ENCODE peak calls at places on chromosomes 2 and 18, in six cellular contexts. H is pancreas; I is left ventricle myocardium superior; G is heart left ventricle; S is effector memory CD8-positive, alpha-beta T cell; Q is HCT116. W is an unnamed sample.

GRCh38 chr2:63047534-63048281 is 2.9 kb upstream of the OTX1 start:
- ATAC-seq in S (no peak), I (peak), Q (no peak), H (no peak), G (no peak), W (no peak)

GRCh38 chr2:227402321-227402720 is 14.6 kb upstream of the SCYGR1 start:
- ATAC-seq in I (no peak), G (no peak), Q (no peak), H (no peak), S (no peak), W (no peak)

GRCh38 chr2:18271370-18272147 is 288.9 kb downstream of the RDH14 start:
- ATAC-seq in S (no peak), Q (no peak), I (no peak), H (no peak), G (no peak), W (no peak)

GRCh38 chr18:74797577-74798151 is 200.0 kb downstream of the ZNF407 start:
- ATAC-seq in G (no peak), S (no peak), Q (peak), I (peak), H (peak), W (no peak)

GRCh38 chr2:86499326-86499725 is 58.2 kb downstream of the KDM3A start:
- ATAC-seq in S (no peak), G (no peak), H (no peak), I (no peak), Q (no peak), W (no peak)

GRCh38 chr2:60992985-60993392 is 24.5 kb upstream of the PEX13 start:
- ATAC-seq in I (peak), Q (no peak), G (peak), S (peak), H (peak), W (peak)

GRCh38 chr2:27420996-27421395 is 7.4 kb upstream of the NRBP1 start:
- ATAC-seq in I (no peak), S (no peak), Q (no peak), H (no peak), G (no peak), W (no peak)

GRCh38 chr2:2542966-2543555 is 212.0 kb upstream of the MYT1L start:
- ATAC-seq in Q (no peak), I (no peak), G (no peak), S (no peak), H (no peak), W (no peak)

W was measured in gastroesophageal sphincter.